ENCODE peak calls at places on chromosomes 16 and 17, in five cellular contexts. P is activated CD4-positive, alpha-beta T cell treated with anti-CD3 and anti-CD28 coated beads, Interleukin-2, amount 50 U/mL, for 1 hour; X is CD14-positive monocyte; I is GM03348; Y is AG04450. H is an unnamed sample.

GRCh38 chr16:81645303-81645702 is 133.8 kb upstream of the PLCG2 start:
- DNase-seq in I (peak; percentile 93), P (no peak), X (no peak), Y (peak; percentile 42), H (no peak)

GRCh38 chr17:5530265-5530782 is 44.0 kb downstream of the MIS12 start:
- DNase-seq in Y (no peak), X (no peak), I (no peak), P (no peak), H (no peak)

GRCh38 chr17:71985111-71986039 is 135.4 kb upstream of the SOX9 start:
- DNase-seq in X (no peak), P (no peak), Y (no peak), I (no peak), H (no peak)

GRCh38 chr17:74877592-74878543 is 5.1 kb upstream of the FDXR start:
- DNase-seq in I (no peak), X (no peak), Y (no peak), P (no peak), H (no peak)

GRCh38 chr17:7885357-7886226 is 3.0 kb upstream of the CHD3 start:
- DNase-seq in I (peak; percentile 67), Y (no peak), X (no peak), P (peak; percentile 21), H (peak; percentile 35)

GRCh38 chr17:76147211-76148014 is 6.4 kb upstream of the FOXJ1 start:
- DNase-seq in Y (no peak), X (no peak), I (peak; percentile 73), P (no peak), H (no peak)

GRCh38 chr16:51542856-51543510 is 391.9 kb upstream of the SALL1 start:
- DNase-seq in X (no peak), Y (no peak), I (no peak), P (no peak), H (no peak)

GRCh38 chr17:44004761-44005526 is 522 bp downstream of the NAGS start:
- DNase-seq in P (no peak), I (no peak), X (no peak), Y (no peak), H (no peak)

GRCh38 chr17:6555331-6556120 is 829 bp downstream of the PITPNM3 start:
- DNase-seq in P (no peak), Y (no peak), I (peak; percentile 60), X (peak; percentile 49), H (no peak)

GRCh38 chr16:4330277-4330882 is 14.5 kb downstream of the GLIS2 start:
- DNase-seq in Y (no peak), I (peak; percentile 92), X (peak; percentile 74), P (peak; percentile 73), H (peak; percentile 59)

GRCh38 chr17:68567035-68567434 is 34.1 kb downstream of the FAM20A start:
- DNase-seq in Y (no peak), P (no peak), X (no peak), I (no peak), H (no peak)

GRCh38 chr17:57045868-57046671 is 39.0 kb upstream of the AKAP1 start:
- DNase-seq in X (peak; percentile 46), Y (no peak), I (peak; percentile 31), P (peak; percentile 13), H (no peak)

H was measured in DND-41.